ENCODE peak calls at places on chromosome 18, in nine cellular contexts. F is GDM1; W is CD4-positive, alpha-beta T cell; I is lung; U is pancreas; C is PC-3; P is lower lobe of right lung; A is NCI-H82; B is hepatic stellate cell. S is an unnamed sample.

GRCh38 chr18:43525149-43525548 is 247.9 kb upstream of the SYT4 start:
- DNase-seq in F (no peak), W (no peak), I (no peak), U (no peak), C (no peak), P (no peak), A (no peak), B (no peak), S (no peak)

GRCh38 chr18:5894613-5895299 is 566 bp downstream of the TMEM200C start:
- DNase-seq in F (no peak), W (no peak), I (no peak), U (peak; percentile 63), C (no peak), P (no peak), A (no peak), B (peak; percentile 19), S (no peak)

GRCh38 chr18:76658627-76659026 is 163.6 kb upstream of the ZNF516 start:
- DNase-seq in F (no peak), W (no peak), I (no peak), U (no peak), C (no peak), P (no peak), A (peak; percentile 74), B (no peak), S (peak; percentile 79)

GRCh38 chr18:3256693-3257626 is 5.0 kb upstream of the MYL12B start:
- DNase-seq in F (no peak), W (no peak), I (no peak), U (no peak), C (peak; percentile 85), P (no peak), A (no peak), B (no peak), S (no peak)

GRCh38 chr18:45167109-45167551 is 448.1 kb upstream of the SLC14A2 start:
- DNase-seq in F (no peak), W (no peak), I (no peak), U (no peak), C (peak; percentile 64), P (no peak), A (no peak), B (no peak), S (no peak)

GRCh38 chr18:72336786-72337185 is 207.4 kb downstream of the CBLN2 start:
- DNase-seq in F (no peak), W (no peak), I (no peak), U (no peak), C (no peak), P (no peak), A (no peak), B (no peak), S (no peak)

GRCh38 chr18:9065864-9066263 is 36.6 kb upstream of the NDUFV2 start:
- DNase-seq in F (no peak), W (no peak), I (no peak), U (no peak), C (no peak), P (no peak), A (no peak), B (no peak), S (no peak)

GRCh38 chr18:22488554-22488953 is 70.8 kb upstream of the CTAGE1 start:
- DNase-seq in F (no peak), W (no peak), I (no peak), U (no peak), C (no peak), P (no peak), A (no peak), B (no peak), S (no peak)

GRCh38 chr18:77101410-77102245 is 31.0 kb downstream of the MBP start:
- DNase-seq in F (peak; percentile 65), W (no peak), I (peak; percentile 79), U (no peak), C (peak; percentile 95), P (peak; percentile 88), A (no peak), B (peak; percentile 89), S (peak; percentile 93)

GRCh38 chr18:47932603-47933002 is 2.1 kb upstream of the SMAD2 start:
- DNase-seq in F (no peak), W (no peak), I (no peak), U (no peak), C (no peak), P (no peak), A (peak; percentile 23), B (no peak), S (no peak)

GRCh38 chr18:22846088-22846683 is 86.9 kb upstream of the RBBP8 start:
- DNase-seq in F (no peak), W (no peak), I (no peak), U (no peak), C (peak; percentile 60), P (no peak), A (peak; percentile 63), B (peak; percentile 7), S (no peak)

GRCh38 chr18:41752826-41753225 is 202.2 kb upstream of the PIK3C3 start:
- DNase-seq in F (no peak), W (no peak), I (no peak), U (no peak), C (no peak), P (no peak), A (no peak), B (no peak), S (no peak)

S was measured in vagina.